ENCODE peak calls at places on chromosome 22, in six cellular contexts. One of them, this sample, is unnamed.

GRCh38 chr22:30205281-30206115 is 41.1 kb downstream of the LIF start:
- DNase-seq in activated T-cell treated with anti-CD3 and anti-CD28 coated beads for 1 hour: no peak
- DNase-seq in amniotic stem cell: peak
- DNase-seq in DMS153: peak
- DNase-seq in cardiac septum: peak
- DNase-seq in activated T-helper 9 cell treated with anti-CD3 and anti-CD28 coated beads, Interleukin-2, amount 50 U/mL, for 16 hours: no peak
- DNase-seq in this sample: no peak

GRCh38 chr22:18060646-18061620 is 16.9 kb upstream of the PEX26 start:
- DNase-seq in activated T-cell treated with anti-CD3 and anti-CD28 coated beads for 1 hour: no peak
- DNase-seq in amniotic stem cell: no peak
- DNase-seq in DMS153: no peak
- DNase-seq in cardiac septum: no peak
- DNase-seq in activated T-helper 9 cell treated with anti-CD3 and anti-CD28 coated beads, Interleukin-2, amount 50 U/mL, for 16 hours: no peak
- DNase-seq in this sample: no peak

GRCh38 chr22:36374603-36375024 is 13.2 kb downstream of the MYH9 start:
- DNase-seq in activated T-cell treated with anti-CD3 and anti-CD28 coated beads for 1 hour: peak
- DNase-seq in amniotic stem cell: no peak
- DNase-seq in DMS153: no peak
- DNase-seq in cardiac septum: no peak
- DNase-seq in activated T-helper 9 cell treated with anti-CD3 and anti-CD28 coated beads, Interleukin-2, amount 50 U/mL, for 16 hours: peak
- DNase-seq in this sample: no peak

GRCh38 chr22:42863349-42863911 is 6.4 kb upstream of the ARFGAP3 start:
- DNase-seq in activated T-cell treated with anti-CD3 and anti-CD28 coated beads for 1 hour: no peak
- DNase-seq in amniotic stem cell: no peak
- DNase-seq in DMS153: no peak
- DNase-seq in cardiac septum: no peak
- DNase-seq in activated T-helper 9 cell treated with anti-CD3 and anti-CD28 coated beads, Interleukin-2, amount 50 U/mL, for 16 hours: peak
- DNase-seq in this sample: no peak

GRCh38 chr22:29539105-29539504 is 14.5 kb downstream of the THOC5 start:
- DNase-seq in activated T-cell treated with anti-CD3 and anti-CD28 coated beads for 1 hour: no peak
- DNase-seq in amniotic stem cell: no peak
- DNase-seq in DMS153: no peak
- DNase-seq in cardiac septum: no peak
- DNase-seq in activated T-helper 9 cell treated with anti-CD3 and anti-CD28 coated beads, Interleukin-2, amount 50 U/mL, for 16 hours: no peak
- DNase-seq in this sample: no peak

GRCh38 chr22:50542416-50542927 is 3.2 kb upstream of the KLHDC7B start:
- DNase-seq in activated T-cell treated with anti-CD3 and anti-CD28 coated beads for 1 hour: no peak
- DNase-seq in amniotic stem cell: no peak
- DNase-seq in DMS153: no peak
- DNase-seq in cardiac septum: peak
- DNase-seq in activated T-helper 9 cell treated with anti-CD3 and anti-CD28 coated beads, Interleukin-2, amount 50 U/mL, for 16 hours: no peak
- DNase-seq in this sample: no peak

GRCh38 chr22:30541979-30542810 is 4.3 kb downstream of the SEC14L6 start:
- DNase-seq in activated T-cell treated with anti-CD3 and anti-CD28 coated beads for 1 hour: no peak
- DNase-seq in amniotic stem cell: no peak
- DNase-seq in DMS153: no peak
- DNase-seq in cardiac septum: no peak
- DNase-seq in activated T-helper 9 cell treated with anti-CD3 and anti-CD28 coated beads, Interleukin-2, amount 50 U/mL, for 16 hours: no peak
- DNase-seq in this sample: no peak

GRCh38 chr22:30270841-30271240 is 4.2 kb upstream of the OSM start:
- DNase-seq in activated T-cell treated with anti-CD3 and anti-CD28 coated beads for 1 hour: no peak
- DNase-seq in amniotic stem cell: no peak
- DNase-seq in DMS153: no peak
- DNase-seq in cardiac septum: peak
- DNase-seq in activated T-helper 9 cell treated with anti-CD3 and anti-CD28 coated beads, Interleukin-2, amount 50 U/mL, for 16 hours: no peak
- DNase-seq in this sample: no peak

GRCh38 chr22:37377927-37378326 is 49.4 kb downstream of the ELFN2 start:
- DNase-seq in activated T-cell treated with anti-CD3 and anti-CD28 coated beads for 1 hour: no peak
- DNase-seq in amniotic stem cell: no peak
- DNase-seq in DMS153: no peak
- DNase-seq in cardiac septum: no peak
- DNase-seq in activated T-helper 9 cell treated with anti-CD3 and anti-CD28 coated beads, Interleukin-2, amount 50 U/mL, for 16 hours: no peak
- DNase-seq in this sample: no peak

GRCh38 chr22:50169181-50169759 is 1.3 kb upstream of the PANX2 start:
- DNase-seq in activated T-cell treated with anti-CD3 and anti-CD28 coated beads for 1 hour: no peak
- DNase-seq in amniotic stem cell: no peak
- DNase-seq in DMS153: no peak
- DNase-seq in cardiac septum: no peak
- DNase-seq in activated T-helper 9 cell treated with anti-CD3 and anti-CD28 coated beads, Interleukin-2, amount 50 U/mL, for 16 hours: no peak
- DNase-seq in this sample: no peak

GRCh38 chr22:19765477-19766234 is 5.1 kb downstream of the TBX1 start:
- DNase-seq in activated T-cell treated with anti-CD3 and anti-CD28 coated beads for 1 hour: no peak
- DNase-seq in amniotic stem cell: no peak
- DNase-seq in DMS153: no peak
- DNase-seq in cardiac septum: no peak
- DNase-seq in activated T-helper 9 cell treated with anti-CD3 and anti-CD28 coated beads, Interleukin-2, amount 50 U/mL, for 16 hours: no peak
- DNase-seq in this sample: no peak

GRCh38 chr22:23686416-23687024 is 4.3 kb upstream of the RGL4 start:
- DNase-seq in activated T-cell treated with anti-CD3 and anti-CD28 coated beads for 1 hour: no peak
- DNase-seq in amniotic stem cell: no peak
- DNase-seq in DMS153: no peak
- DNase-seq in cardiac septum: peak
- DNase-seq in activated T-helper 9 cell treated with anti-CD3 and anti-CD28 coated beads, Interleukin-2, amount 50 U/mL, for 16 hours: no peak
- DNase-seq in this sample: no peak

GRCh38 chr22:28183078-28183870 is 264.2 kb upstream of the PITPNB start:
- DNase-seq in activated T-cell treated with anti-CD3 and anti-CD28 coated beads for 1 hour: no peak
- DNase-seq in amniotic stem cell: no peak
- DNase-seq in DMS153: peak
- DNase-seq in cardiac septum: no peak
- DNase-seq in activated T-helper 9 cell treated with anti-CD3 and anti-CD28 coated beads, Interleukin-2, amount 50 U/mL, for 16 hours: no peak
- DNase-seq in this sample: no peak

GRCh38 chr22:46449974-46450745 is 87.3 kb downstream of the CELSR1 start:
- DNase-seq in activated T-cell treated with anti-CD3 and anti-CD28 coated beads for 1 hour: no peak
- DNase-seq in amniotic stem cell: no peak
- DNase-seq in DMS153: no peak
- DNase-seq in cardiac septum: no peak
- DNase-seq in activated T-helper 9 cell treated with anti-CD3 and anti-CD28 coated beads, Interleukin-2, amount 50 U/mL, for 16 hours: no peak
- DNase-seq in this sample: no peak

GRCh38 chr22:31631381-31631780 is 30.6 kb downstream of the PISD start:
- DNase-seq in activated T-cell treated with anti-CD3 and anti-CD28 coated beads for 1 hour: no peak
- DNase-seq in amniotic stem cell: no peak
- DNase-seq in DMS153: no peak
- DNase-seq in cardiac septum: no peak
- DNase-seq in activated T-helper 9 cell treated with anti-CD3 and anti-CD28 coated beads, Interleukin-2, amount 50 U/mL, for 16 hours: no peak
- DNase-seq in this sample: no peak

GRCh38 chr22:46783721-46784120 is 21.3 kb downstream of the TBC1D22A start:
- DNase-seq in activated T-cell treated with anti-CD3 and anti-CD28 coated beads for 1 hour: no peak
- DNase-seq in amniotic stem cell: no peak
- DNase-seq in DMS153: no peak
- DNase-seq in cardiac septum: no peak
- DNase-seq in activated T-helper 9 cell treated with anti-CD3 and anti-CD28 coated beads, Interleukin-2, amount 50 U/mL, for 16 hours: no peak
- DNase-seq in this sample: no peak

GRCh38 chr22:19811811-19812771 is 42.6 kb downstream of the GNB1L start:
- DNase-seq in activated T-cell treated with anti-CD3 and anti-CD28 coated beads for 1 hour: no peak
- DNase-seq in amniotic stem cell: no peak
- DNase-seq in DMS153: no peak
- DNase-seq in cardiac septum: peak
- DNase-seq in activated T-helper 9 cell treated with anti-CD3 and anti-CD28 coated beads, Interleukin-2, amount 50 U/mL, for 16 hours: no peak
- DNase-seq in this sample: no peak

GRCh38 chr22:36901411-36902142 is 11.9 kb upstream of the CSF2RB start:
- DNase-seq in activated T-cell treated with anti-CD3 and anti-CD28 coated beads for 1 hour: no peak
- DNase-seq in amniotic stem cell: no peak
- DNase-seq in DMS153: no peak
- DNase-seq in cardiac septum: no peak
- DNase-seq in activated T-helper 9 cell treated with anti-CD3 and anti-CD28 coated beads, Interleukin-2, amount 50 U/mL, for 16 hours: no peak
- DNase-seq in this sample: no peak

GRCh38 chr22:41683616-41684015 is 5.1 kb downstream of the SNU13 start:
- DNase-seq in activated T-cell treated with anti-CD3 and anti-CD28 coated beads for 1 hour: no peak
- DNase-seq in amniotic stem cell: no peak
- DNase-seq in DMS153: no peak
- DNase-seq in cardiac septum: no peak
- DNase-seq in activated T-helper 9 cell treated with anti-CD3 and anti-CD28 coated beads, Interleukin-2, amount 50 U/mL, for 16 hours: no peak
- DNase-seq in this sample: no peak

This sample was measured in DMS79.